ENCODE peak calls at places on chromosomes 1 and 21, in six cellular contexts. G is DMS153; O is non-pigmented ciliary epithelial cell; Q is amygdala; U is CD4-positive, alpha-beta T cell; H is activated T-helper 9 cell treated with anti-CD3 and anti-CD28 coated beads, Interleukin-2, amount 50 U/mL, for 16 hours. R is an unnamed sample.

GRCh38 chr1:38431669-38432376 is 385.2 kb upstream of the POU3F1 start:
- DNase-seq in G (no peak), O (no peak), Q (no peak), U (no peak), H (no peak), R (no peak)

GRCh38 chr1:1361233-1361981 is 3.1 kb upstream of the MXRA8 start:
- DNase-seq in G (no peak), O (no peak), Q (no peak), U (no peak), H (no peak), R (no peak)

GRCh38 chr1:70003509-70003908 is 201.9 kb downstream of the LRRC40 start:
- DNase-seq in G (no peak), O (no peak), Q (no peak), U (no peak), H (no peak), R (no peak)

GRCh38 chr1:182279724-182280506 is 111.7 kb downstream of the GLUL start:
- DNase-seq in G (peak), O (no peak), Q (peak), U (no peak), H (no peak), R (no peak)

GRCh38 chr1:95249929-95250328 is 15.9 kb downstream of the RWDD3 start:
- DNase-seq in G (no peak), O (no peak), Q (no peak), U (no peak), H (no peak), R (no peak)

GRCh38 chr1:170657275-170657853 is 6.6 kb upstream of the PRRX1 start:
- DNase-seq in G (no peak), O (no peak), Q (no peak), U (no peak), H (no peak), R (no peak)

GRCh38 chr1:6116137-6116536 is 64.0 kb downstream of the CHD5 start:
- DNase-seq in G (no peak), O (no peak), Q (no peak), U (no peak), H (no peak), R (no peak)

GRCh38 chr1:54774820-54775498 is 10.6 kb upstream of the PARS2 start:
- DNase-seq in G (peak), O (no peak), Q (no peak), U (no peak), H (no peak), R (no peak)

GRCh38 chr1:34128186-34128889 is 36.7 kb downstream of the CSMD2 start:
- DNase-seq in G (no peak), O (no peak), Q (no peak), U (no peak), H (no peak), R (no peak)

GRCh38 chr1:77126309-77126708 is 92.9 kb downstream of the PIGK start:
- DNase-seq in G (peak), O (peak), Q (no peak), U (no peak), H (no peak), R (peak)

GRCh38 chr1:224617410-224618361 is 1.6 kb downstream of the CNIH3 start:
- DNase-seq in G (no peak), O (no peak), Q (no peak), U (no peak), H (no peak), R (no peak)

GRCh38 chr21:39184050-39184980 is 1.1 kb upstream of the PSMG1 start:
- DNase-seq in G (no peak), O (no peak), Q (no peak), U (no peak), H (no peak), R (no peak)

GRCh38 chr1:22025368-22026154 is 24.1 kb downstream of the CELA3A start:
- DNase-seq in G (peak), O (peak), Q (peak), U (peak), H (peak), R (peak)

GRCh38 chr1:160064164-160064563 is 5.8 kb downstream of the KCNJ10 start:
- DNase-seq in G (no peak), O (no peak), Q (no peak), U (no peak), H (no peak), R (no peak)

GRCh38 chr1:62746086-62746808 is 37.7 kb upstream of the ATG4C start:
- DNase-seq in G (peak), O (no peak), Q (no peak), U (no peak), H (no peak), R (peak)

GRCh38 chr21:42503711-42504110 is 7.7 kb upstream of the RSPH1 start:
- DNase-seq in G (no peak), O (no peak), Q (no peak), U (no peak), H (no peak), R (no peak)

GRCh38 chr1:179805291-179806195 is 62.5 kb downstream of the FAM163A start:
- DNase-seq in G (no peak), O (no peak), Q (no peak), U (no peak), H (no peak), R (no peak)

GRCh38 chr1:170131984-170132383 is 13.8 kb upstream of the NTMT2 start:
- DNase-seq in G (no peak), O (no peak), Q (no peak), U (no peak), H (no peak), R (no peak)

GRCh38 chr1:204320413-204320812 is 39.3 kb downstream of the PLEKHA6 start:
- DNase-seq in G (no peak), O (peak), Q (no peak), U (no peak), H (no peak), R (peak)

GRCh38 chr1:81703352-81703735 is 97.4 kb upstream of the ADGRL2 start:
- DNase-seq in G (no peak), O (peak), Q (no peak), U (no peak), H (no peak), R (no peak)

GRCh38 chr1:22975694-22976093 is 3.0 kb upstream of the LACTBL1 start:
- DNase-seq in G (no peak), O (no peak), Q (no peak), U (no peak), H (no peak), R (no peak)

GRCh38 chr1:1166642-1167415 is 6.9 kb upstream of the TTLL10 start:
- DNase-seq in G (no peak), O (no peak), Q (no peak), U (no peak), H (no peak), R (no peak)

GRCh38 chr1:39671793-39672550 is at the start of gene NT5C1A:
- DNase-seq in G (no peak), O (no peak), Q (peak), U (peak), H (peak), R (no peak)

GRCh38 chr1:43757343-43758053 is 50.2 kb downstream of the ST3GAL3 start:
- DNase-seq in G (no peak), O (no peak), Q (no peak), U (no peak), H (no peak), R (no peak)

GRCh38 chr1:243251544-243251943 is 3.5 kb downstream of the CEP170 start:
- DNase-seq in G (no peak), O (no peak), Q (no peak), U (no peak), H (no peak), R (no peak)

GRCh38 chr1:16032388-16033100 is 10.7 kb downstream of the CLCNKA start:
- DNase-seq in G (peak), O (no peak), Q (peak), U (peak), H (peak), R (no peak)

R was measured in epithelial cell of proximal tubule.